ENCODE peak calls at places on chromosomes 16 and 17, in eight cellular contexts. S is mammary epithelial cell; E is activated naive CD8-positive, alpha-beta T cell treated with anti-CD3 and anti-CD28 coated beads for 36 hours; F is MV-4-11; H is small intestine; Q is stimulated activated naive B cell treated with anti-CD40 and anti-IgM and Interleukin-4, amounts not matched to agents 10 μg/mL and 1 μg/mL and 100 μg/mL, for 72 hours; K is RWPE1; J is NCI-H82. X is an unnamed sample.

GRCh38 chr17:63082952-63083351 is 116.9 kb downstream of the TANC2 start:
- DNase-seq in S (peak; percentile 14), E (no peak), F (no peak), H (no peak), Q (no peak), K (no peak), J (no peak), X (no peak)

GRCh38 chr16:4535627-4536108 is 2.9 kb downstream of the CDIP1 start:
- DNase-seq in S (no peak), E (peak; percentile 58), F (peak; percentile 53), H (no peak), Q (no peak), K (no peak), J (no peak), X (no peak)

GRCh38 chr16:75385507-75386152 is 47.7 kb downstream of the CFDP1 start:
- DNase-seq in S (peak; percentile 59), E (no peak), F (peak; percentile 67), H (peak; percentile 76), Q (no peak), K (peak; percentile 41), J (peak; percentile 69), X (peak; percentile 25)

GRCh38 chr16:84357191-84357651 is 11.1 kb upstream of the ATP2C2 start:
- DNase-seq in S (peak; percentile 93), E (peak; percentile 26), F (peak; percentile 96), H (no peak), Q (no peak), K (peak; percentile 76), J (no peak), X (no peak)

GRCh38 chr16:27460213-27460612 is 58.2 kb downstream of the IL21R start:
- DNase-seq in S (no peak), E (no peak), F (no peak), H (no peak), Q (no peak), K (no peak), J (no peak), X (no peak)

GRCh38 chr17:76956846-76957540 is 88.8 kb downstream of the MGAT5B start:
- DNase-seq in S (no peak), E (no peak), F (no peak), H (no peak), Q (no peak), K (no peak), J (no peak), X (no peak)

GRCh38 chr16:23027386-23027785 is 121.9 kb downstream of the USP31 start:
- DNase-seq in S (no peak), E (no peak), F (no peak), H (no peak), Q (no peak), K (no peak), J (no peak), X (no peak)

GRCh38 chr16:69036399-69037091 is 68.9 kb upstream of the HAS3 start:
- DNase-seq in S (no peak), E (no peak), F (no peak), H (no peak), Q (no peak), K (no peak), J (no peak), X (no peak)

GRCh38 chr17:55722016-55722706 is 503 bp downstream of the TMEM100 start:
- DNase-seq in S (no peak), E (no peak), F (no peak), H (no peak), Q (no peak), K (no peak), J (no peak), X (no peak)

GRCh38 chr17:56230660-56231059 is 77.4 kb downstream of the ANKFN1 start:
- DNase-seq in S (no peak), E (no peak), F (peak; percentile 1), H (no peak), Q (no peak), K (no peak), J (no peak), X (no peak)

GRCh38 chr17:42979511-42980273 is at the start of gene PTGES3L:
- DNase-seq in S (no peak), E (peak; percentile 49), F (peak; percentile 62), H (peak; percentile 27), Q (peak; percentile 24), K (no peak), J (peak; percentile 88), X (peak; percentile 91)

GRCh38 chr16:84924339-84925091 is 86.8 kb downstream of the ZDHHC7 start:
- DNase-seq in S (no peak), E (no peak), F (no peak), H (peak; percentile 67), Q (no peak), K (no peak), J (no peak), X (no peak)

GRCh38 chr17:36972186-36972686 is 23.5 kb downstream of the AATF start:
- DNase-seq in S (no peak), E (no peak), F (no peak), H (no peak), Q (no peak), K (no peak), J (no peak), X (no peak)

GRCh38 chr16:82341146-82341669 is 171.2 kb upstream of the MPHOSPH6 start:
- DNase-seq in S (no peak), E (no peak), F (no peak), H (no peak), Q (no peak), K (no peak), J (no peak), X (no peak)

GRCh38 chr17:8117980-8118768 is at the start of gene ALOXE3:
- DNase-seq in S (peak; percentile 95), E (no peak), F (no peak), H (peak; percentile 86), Q (no peak), K (peak; percentile 91), J (peak; percentile 72), X (no peak)

GRCh38 chr17:69320210-69320907 is 6.6 kb downstream of the ABCA5 start:
- DNase-seq in S (no peak), E (no peak), F (no peak), H (no peak), Q (no peak), K (no peak), J (no peak), X (no peak)

GRCh38 chr16:66898207-66898606 is 17.9 kb downstream of the PDP2 start:
- DNase-seq in S (no peak), E (no peak), F (no peak), H (no peak), Q (no peak), K (no peak), J (peak; percentile 16), X (no peak)

GRCh38 chr16:81678326-81679095 is 100.6 kb upstream of the PLCG2 start:
- DNase-seq in S (no peak), E (no peak), F (no peak), H (no peak), Q (no peak), K (no peak), J (no peak), X (no peak)

GRCh38 chr16:75204410-75204758 is 2.6 kb downstream of the CTRB2 start:
- DNase-seq in S (no peak), E (no peak), F (no peak), H (no peak), Q (no peak), K (no peak), J (no peak), X (no peak)

GRCh38 chr17:3546521-3546920 is 11.1 kb downstream of the TRPV3 start:
- DNase-seq in S (no peak), E (no peak), F (no peak), H (peak; percentile 67), Q (no peak), K (no peak), J (no peak), X (no peak)

GRCh38 chr16:53305743-53306142 is 128.5 kb upstream of the RBL2 start:
- DNase-seq in S (no peak), E (no peak), F (no peak), H (no peak), Q (no peak), K (no peak), J (no peak), X (no peak)

GRCh38 chr17:74201250-74201649 is 2.2 kb upstream of the RPL38 start:
- DNase-seq in S (peak; percentile 34), E (no peak), F (no peak), H (peak; percentile 38), Q (no peak), K (peak; percentile 54), J (peak; percentile 93), X (peak; percentile 76)

GRCh38 chr16:15509051-15509592 is 74.7 kb downstream of the BMERB1 start:
- DNase-seq in S (peak; percentile 56), E (no peak), F (no peak), H (no peak), Q (no peak), K (no peak), J (no peak), X (no peak)

GRCh38 chr17:79760197-79760906 is 17.6 kb upstream of the CBX2 start:
- DNase-seq in S (no peak), E (no peak), F (no peak), H (no peak), Q (no peak), K (no peak), J (no peak), X (no peak)